ENCODE peak calls at places on chromosomes 7 and 10, in ten cellular contexts. T is spleen, L is foreskin keratinocyte, O is kidney, G is Panc1, H is transverse colon, E is aorta, U is tibial artery, K is PC-3, W is neuronal stem cell. S is an unnamed sample.
A peak's percentile ranks its signal among the peaks of the same experiment; 100 is the strongest.

GRCh38 chr10:31321396-31321941 is 2.5 kb downstream of the ZEB1 start:
- DNase-seq in T (peak; percentile 58), L (no peak), O (no peak), G (no peak), H (peak; percentile 7), E (no peak), U (no peak), K (no peak), W (no peak), S (peak; percentile 41)

GRCh38 chr10:114389429-114389828 is 14.9 kb downstream of the AFAP1L2 start:
- DNase-seq in T (no peak), L (no peak), O (no peak), G (no peak), H (no peak), E (no peak), U (peak; percentile 44), K (peak; percentile 91), W (no peak), S (no peak)

GRCh38 chr7:108016841-108017775 is 14.1 kb upstream of the LAMB1 start:
- DNase-seq in T (no peak), L (peak; percentile 94), O (no peak), G (no peak), H (no peak), E (no peak), U (no peak), K (peak; percentile 75), W (no peak), S (no peak)

GRCh38 chr10:17021661-17022060 is 108.0 kb downstream of the CUBN start:
- DNase-seq in T (no peak), L (no peak), O (no peak), G (no peak), H (no peak), E (no peak), U (no peak), K (no peak), W (peak; percentile 60), S (no peak)

GRCh38 chr10:60958892-60959601 is 15.1 kb upstream of the RHOBTB1 start:
- DNase-seq in T (no peak), L (no peak), O (no peak), G (no peak), H (no peak), E (no peak), U (no peak), K (peak; percentile 37), W (no peak), S (no peak)

GRCh38 chr10:114304566-114305421 is 65.7 kb downstream of the VWA2 start:
- DNase-seq in T (peak; percentile 91), L (no peak), O (peak; percentile 86), G (no peak), H (peak; percentile 62), E (peak; percentile 83), U (no peak), K (peak; percentile 39), W (peak; percentile 82), S (peak; percentile 18)

GRCh38 chr7:122588621-122589020 is 110.3 kb downstream of the RNF133 start:
- DNase-seq in T (no peak), L (peak; percentile 22), O (no peak), G (no peak), H (no peak), E (no peak), U (no peak), K (peak; percentile 69), W (no peak), S (no peak)

GRCh38 chr10:123016228-123016627 is 7.4 kb downstream of the ACADSB start:
- DNase-seq in T (no peak), L (no peak), O (no peak), G (no peak), H (no peak), E (no peak), U (no peak), K (no peak), W (no peak), S (no peak)

GRCh38 chr10:131693766-131694165 is 207.0 kb upstream of the PPP2R2D start:
- DNase-seq in T (no peak), L (no peak), O (no peak), G (no peak), H (no peak), E (peak; percentile 27), U (no peak), K (no peak), W (no peak), S (no peak)

GRCh38 chr7:98810166-98810802 is 59.5 kb downstream of the TMEM130 start:
- DNase-seq in T (no peak), L (no peak), O (no peak), G (no peak), H (no peak), E (peak; percentile 79), U (peak; percentile 54), K (no peak), W (no peak), S (no peak)

DNA sequence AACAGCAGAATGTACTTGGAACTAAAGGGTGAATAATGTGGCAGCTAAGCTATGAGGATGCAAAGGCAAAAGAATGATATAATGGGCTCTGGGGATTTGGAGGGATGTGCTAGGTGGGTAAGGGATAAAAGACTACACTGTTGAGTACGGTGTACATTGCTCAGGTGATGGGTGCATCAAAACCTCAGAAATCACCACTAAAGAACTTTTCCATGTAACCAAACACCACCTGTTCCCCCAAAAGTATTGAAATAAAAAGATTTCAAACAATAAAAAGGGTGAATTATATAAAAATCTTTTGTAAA is 1.6 kb upstream of the CHCHD2 start:
- DNase-seq in T (no peak), L (no peak), O (no peak), G (no peak), H (no peak), E (no peak), U (no peak), K (no peak), W (no peak), S (no peak)
- H3K27ac ChIP-seq in T (no peak overlapping the region), L (no peak overlapping the region), O (no peak overlapping the region), G (no peak overlapping the region), H (no peak overlapping the region), E (no peak overlapping the region), U (no peak overlapping the region), K (no peak overlapping the region), W (no peak overlapping the region), S (no peak overlapping the region)

GRCh38 chr10:70621497-70622078 is 19.0 kb upstream of the PRF1 start:
- DNase-seq in T (no peak), L (no peak), O (no peak), G (no peak), H (no peak), E (no peak), U (no peak), K (no peak), W (no peak), S (no peak)
- H3K27ac ChIP-seq in T (no peak overlapping the region), L (no peak overlapping the region), O (no peak overlapping the region), G (no peak overlapping the region), H (no peak overlapping the region), E (no peak overlapping the region), U (no peak overlapping the region), K (no peak overlapping the region), W (no peak overlapping the region), S (no peak overlapping the region)

GRCh38 chr7:240887-241421 is 48.6 kb downstream of the FAM20C start:
- DNase-seq in T (no peak), L (peak; percentile 27), O (no peak), G (no peak), H (no peak), E (no peak), U (no peak), K (no peak), W (no peak), S (no peak)
- H3K27ac ChIP-seq in T (no peak overlapping the region), L (no peak overlapping the region), O (no peak overlapping the region), G (peak overlapping the region; percentile 2), H (no peak overlapping the region), E (no peak overlapping the region), U (no peak overlapping the region), K (no peak overlapping the region), W (peak overlapping the region; percentile 39), S (no peak overlapping the region)

DNA sequence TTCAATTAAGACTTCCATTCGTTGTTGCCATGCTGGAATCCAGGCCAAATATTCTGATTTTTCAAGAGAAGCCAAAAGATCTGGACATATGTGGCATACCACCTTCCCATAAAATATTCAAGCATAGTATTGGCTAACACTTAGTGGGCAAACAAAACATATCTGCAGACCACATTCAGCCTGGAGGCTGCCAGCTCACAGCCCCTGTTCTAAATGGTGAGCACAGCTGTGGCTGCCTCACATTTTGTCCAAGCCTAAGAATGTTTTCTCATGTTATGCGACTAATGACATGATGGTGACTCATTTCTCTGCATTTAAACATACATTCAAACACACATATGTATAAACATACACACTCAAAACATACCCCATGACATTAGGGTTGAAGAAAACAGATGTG is 10.6 kb upstream of the CALU start:
- DNase-seq in T (no peak), L (peak; percentile 54), O (no peak), G (no peak), H (no peak), E (no peak), U (no peak), K (peak; percentile 62), W (no peak), S (no peak)
- H3K27ac ChIP-seq in T (no peak overlapping the region), L (no peak overlapping the region), O (no peak overlapping the region), G (no peak overlapping the region), H (no peak overlapping the region), E (no peak overlapping the region), U (no peak overlapping the region), K (no peak overlapping the region), W (no peak overlapping the region), S (no peak overlapping the region)

DNA sequence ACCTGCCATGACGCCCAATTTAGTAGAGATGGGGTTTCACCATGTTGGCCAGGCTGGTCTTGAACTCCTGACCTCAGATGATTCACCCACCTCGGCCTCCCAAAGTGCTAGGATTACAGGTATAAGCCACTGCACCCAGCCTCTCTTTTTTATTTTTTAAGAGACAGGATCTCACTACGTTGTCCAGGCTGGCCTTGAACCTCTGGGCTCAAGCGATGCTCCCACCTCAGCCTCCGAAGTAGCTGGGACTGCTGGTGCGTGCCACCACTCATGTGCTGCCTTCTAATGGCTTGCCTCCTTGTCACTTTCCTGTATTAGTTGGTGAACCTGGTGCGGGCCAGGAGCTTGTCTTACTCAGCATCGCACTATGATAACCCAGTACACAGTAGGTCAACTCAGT is 27.0 kb downstream of the KLRG2 start:
- DNase-seq in T (no peak), L (no peak), O (peak; percentile 24), G (no peak), H (no peak), E (no peak), U (no peak), K (no peak), W (no peak), S (no peak)
- H3K27ac ChIP-seq in T (no peak overlapping the region), L (no peak overlapping the region), O (no peak overlapping the region), G (no peak overlapping the region), H (no peak overlapping the region), E (no peak overlapping the region), U (no peak overlapping the region), K (no peak overlapping the region), W (no peak overlapping the region), S (no peak overlapping the region)

S was measured in effector memory CD4-positive, alpha-beta T cell.